ENCODE peak calls at places on chromosomes 7 and 10, in four cellular contexts. U is CD8-positive, alpha-beta T cell; N is heart left ventricle; D is thoracic aorta. C is an unnamed sample.

GRCh38 chr10:125141860-125142484 is 18.4 kb downstream of the CTBP2 start:
- DNase-seq in U (no peak), N (no peak), D (no peak), C (no peak)

GRCh38 chr10:48453451-48454301 is 147.2 kb downstream of the MAPK8 start:
- DNase-seq in U (no peak), N (no peak), D (no peak), C (no peak)

GRCh38 chr10:86289577-86289868 is 77.1 kb downstream of the GRID1 start:
- DNase-seq in U (no peak), N (no peak), D (no peak), C (no peak)

GRCh38 chr7:140027866-140028265 is 34.9 kb downstream of the PARP12 start:
- DNase-seq in U (no peak), N (no peak), D (no peak), C (no peak)

GRCh38 chr10:48649349-48649944 is 35.2 kb upstream of the WDFY4 start:
- DNase-seq in U (no peak), N (no peak), D (no peak), C (no peak)

GRCh38 chr7:47915066-47915976 is 32.9 kb downstream of the PKD1L1 start:
- DNase-seq in U (no peak), N (no peak), D (no peak), C (no peak)

GRCh38 chr10:20363666-20364065 is 533.4 kb downstream of the NEBL start:
- DNase-seq in U (no peak), N (no peak), D (no peak), C (no peak)

GRCh38 chr10:86371116-86371515 is 4.5 kb upstream of the GRID1 start:
- DNase-seq in U (no peak), N (no peak), D (no peak), C (no peak)

GRCh38 chr7:15751191-15751701 is 64.8 kb upstream of the MEOX2 start:
- DNase-seq in U (no peak), N (no peak), D (no peak), C (no peak)

GRCh38 chr7:47335071-47335470 is 246.8 kb downstream of the TNS3 start:
- DNase-seq in U (no peak), N (no peak), D (no peak), C (no peak)

GRCh38 chr10:15227611-15228372 is 59.3 kb upstream of the NMT2 start:
- DNase-seq in U (no peak), N (no peak), D (no peak), C (no peak)

GRCh38 chr10:1576467-1577259 is 160.7 kb downstream of the ADARB2 start:
- DNase-seq in U (no peak), N (no peak), D (no peak), C (no peak)

GRCh38 chr10:49831352-49832040 is 69.4 kb upstream of the OGDHL start:
- DNase-seq in U (no peak), N (no peak), D (no peak), C (no peak)

GRCh38 chr7:73832806-73833205 is 2.0 kb downstream of the CLDN4 start:
- DNase-seq in U (no peak), N (no peak), D (no peak), C (no peak)

GRCh38 chr7:1130021-1130990 is 29.7 kb downstream of the ZFAND2A start:
- DNase-seq in U (no peak), N (no peak), D (no peak), C (no peak)

GRCh38 chr10:5546891-5547683 is 22.3 kb downstream of the CALML3 start:
- DNase-seq in U (no peak), N (no peak), D (no peak), C (no peak)

GRCh38 chr7:24283559-24283899 is 461 bp upstream of the NPY start:
- DNase-seq in U (no peak), N (no peak), D (no peak), C (no peak)

GRCh38 chr10:100021322-100021721 is 11.6 kb upstream of the DNMBP start:
- DNase-seq in U (no peak), N (no peak), D (no peak), C (no peak)

GRCh38 chr7:148964510-148965267 is 63.6 kb downstream of the PDIA4 start:
- DNase-seq in U (no peak), N (no peak), D (no peak), C (no peak)

GRCh38 chr7:97499204-97499603 is 232.7 kb upstream of the TAC1 start:
- DNase-seq in U (no peak), N (no peak), D (no peak), C (no peak)

GRCh38 chr7:73900286-73900685 is 39.3 kb downstream of the TMEM270 start:
- DNase-seq in U (no peak), N (no peak), D (peak), C (no peak)

GRCh38 chr10:19958787-19959186 is 142.6 kb downstream of the PLXDC2 start:
- DNase-seq in U (no peak), N (no peak), D (no peak), C (no peak)

GRCh38 chr10:78280604-78281003 is 246.9 kb downstream of the RPS24 start:
- DNase-seq in U (no peak), N (no peak), D (no peak), C (no peak)

GRCh38 chr7:20030915-20031362 is 186.2 kb downstream of the MACC1 start:
- DNase-seq in U (no peak), N (no peak), D (no peak), C (no peak)

GRCh38 chr7:20030417-20030816 is 186.8 kb downstream of the MACC1 start:
- DNase-seq in U (no peak), N (no peak), D (no peak), C (no peak)

GRCh38 chr7:20035279-20035875 is 181.8 kb downstream of the MACC1 start:
- DNase-seq in U (no peak), N (no peak), D (no peak), C (no peak)

DNA sequence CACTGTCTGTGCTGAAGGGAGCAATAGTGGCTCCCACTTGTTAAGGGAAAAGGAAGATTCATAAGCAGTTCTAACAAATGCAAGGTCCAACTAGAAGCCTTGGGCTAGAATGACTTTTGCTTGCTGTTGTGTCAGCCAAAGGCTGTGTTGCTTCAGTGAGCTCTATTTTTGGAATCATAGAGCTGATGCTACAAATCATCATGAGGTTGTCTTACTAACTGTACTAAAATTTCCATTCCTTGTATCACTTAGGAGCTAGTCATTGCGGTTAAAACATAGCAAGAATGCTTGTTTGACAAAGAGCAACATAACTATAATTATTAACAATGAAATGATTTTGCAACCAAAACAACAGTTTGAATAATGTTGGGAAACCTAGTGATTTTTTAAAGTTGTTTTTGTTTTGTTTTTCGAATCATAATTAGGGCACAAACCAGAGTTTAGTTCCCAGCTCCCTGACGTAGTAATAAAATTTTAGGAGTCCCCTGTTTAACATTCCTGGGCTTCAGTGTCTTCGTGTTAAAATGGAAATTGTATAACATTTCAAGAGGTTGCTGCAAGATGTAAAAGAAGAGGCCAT is 183.5 kb downstream of the MACC1 start:
- DNase-seq in U (no peak), N (no peak), D (no peak), C (no peak)
- H3K4me3 ChIP-seq in U (no peak), N (no peak), D (no peak), C (no peak)

GRCh38 chr10:75782463-75783248 is 351.2 kb downstream of the LRMDA start:
- DNase-seq in U (no peak), N (no peak), D (no peak), C (peak)

GRCh38 chr10:75774780-75775490 is 343.5 kb downstream of the LRMDA start:
- DNase-seq in U (no peak), N (peak), D (no peak), C (no peak)

GRCh38 chr10:75779276-75779675 is 347.9 kb downstream of the LRMDA start:
- DNase-seq in U (no peak), N (no peak), D (no peak), C (no peak)

GRCh38 chr10:75776738-75777504 is 345.5 kb downstream of the LRMDA start:
- DNase-seq in U (no peak), N (no peak), D (no peak), C (no peak)

GRCh38 chr10:75778665-75779064 is 347.2 kb downstream of the LRMDA start:
- DNase-seq in U (no peak), N (no peak), D (no peak), C (no peak)
- H3K27ac ChIP-seq in U (no peak), N (no peak), D (peak), C (no peak)

GRCh38 chr10:30438016-30438850 is 4.2 kb downstream of the MAP3K8 start:
- DNase-seq in U (no peak), N (no peak), D (no peak), C (no peak)
- H3K4me3 ChIP-seq in U (no peak), N (no peak), D (peak), C (no peak)

DNA sequence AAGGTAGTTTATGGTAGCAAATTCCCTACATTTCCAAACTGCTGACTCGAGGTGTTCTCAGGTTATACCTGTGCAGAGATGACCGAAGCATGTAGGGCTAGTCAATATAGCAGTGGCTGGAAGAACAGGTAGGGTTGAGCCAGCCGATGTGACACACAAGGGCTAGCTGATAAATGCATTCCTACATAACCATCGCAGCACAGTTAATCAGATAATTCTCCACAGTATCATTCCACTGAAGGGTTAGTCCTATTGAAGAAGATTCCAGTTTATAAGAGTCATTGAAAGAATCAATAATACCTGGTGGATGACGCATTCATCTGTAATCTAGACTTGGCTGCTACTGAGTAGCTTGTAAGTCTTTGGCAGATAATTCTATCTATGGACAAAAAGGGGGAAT is 220.0 kb downstream of the KIF20B start:
- DNase-seq in U (no peak), N (no peak), D (no peak), C (no peak)
- H3K27ac ChIP-seq in U (no peak), N (no peak), D (no peak), C (no peak)

GRCh38 chr10:103367782-103368518 is at the start of gene TAF5:
- DNase-seq in U (peak), N (peak), D (peak), C (peak)
- H3K4me3 ChIP-seq in U (peak), N (peak), D (peak), C (peak)

DNA sequence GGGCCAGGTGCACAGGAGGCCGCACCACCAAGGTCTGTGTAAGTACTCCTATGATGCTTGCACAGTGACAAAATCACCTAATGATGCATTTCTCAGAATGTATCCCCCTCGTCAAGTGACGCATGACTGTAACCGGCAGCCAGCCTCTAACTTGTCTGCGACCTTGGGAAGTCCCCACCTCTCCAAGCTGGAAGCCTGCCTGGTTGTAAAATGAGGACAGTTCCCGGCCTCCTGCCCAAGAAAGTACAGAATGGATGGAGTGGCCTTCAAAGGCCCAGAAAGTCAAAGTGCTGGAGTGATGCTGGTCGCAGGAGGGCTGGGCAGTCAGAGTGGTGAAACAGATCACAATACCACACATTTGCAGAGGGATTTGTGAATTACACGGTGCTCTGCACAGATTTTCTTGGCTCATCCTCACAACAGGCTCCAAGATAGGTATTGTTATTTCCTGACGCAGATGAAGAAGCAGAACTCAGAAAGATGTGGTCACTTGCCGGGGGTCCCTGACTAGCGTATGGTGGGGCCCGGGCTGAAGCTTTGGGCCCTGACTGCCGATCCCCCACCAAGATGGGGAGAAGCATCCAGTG is 22.8 kb downstream of the SPOCK2 start:
- DNase-seq in U (no peak), N (no peak), D (no peak), C (no peak)
- H3K27ac ChIP-seq in U (no peak), N (no peak), D (no peak), C (no peak)

DNA sequence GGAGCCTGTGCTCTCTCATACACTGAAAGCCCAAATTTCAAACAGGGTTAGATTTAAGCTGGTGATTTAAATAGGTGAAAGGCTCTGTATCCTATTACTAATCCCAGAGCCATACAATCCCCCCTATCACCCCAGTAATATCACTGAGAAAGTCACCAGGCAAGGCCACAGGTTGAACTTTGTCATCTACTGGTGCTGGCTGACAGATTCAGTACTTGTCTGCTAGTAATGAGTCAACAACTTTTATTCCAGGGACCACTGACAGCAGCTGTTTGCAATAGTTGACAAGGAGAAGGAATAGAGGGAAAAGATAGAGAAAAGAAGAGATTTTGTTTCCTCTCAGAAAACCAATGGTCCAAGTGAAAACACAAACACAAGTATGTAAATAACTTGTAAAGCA is 10.4 kb downstream of the ASB15 start:
- DNase-seq in U (no peak), N (no peak), D (no peak), C (no peak)
- H3K4me3 ChIP-seq in U (no peak), N (no peak), D (no peak), C (no peak)

GRCh38 chr7:68823996-68824780 is 774.1 kb upstream of the AUTS2 start:
- DNase-seq in U (no peak), N (no peak), D (no peak), C (no peak)

GRCh38 chr7:68821846-68822245 is 776.4 kb upstream of the AUTS2 start:
- DNase-seq in U (no peak), N (no peak), D (no peak), C (no peak)

DNA sequence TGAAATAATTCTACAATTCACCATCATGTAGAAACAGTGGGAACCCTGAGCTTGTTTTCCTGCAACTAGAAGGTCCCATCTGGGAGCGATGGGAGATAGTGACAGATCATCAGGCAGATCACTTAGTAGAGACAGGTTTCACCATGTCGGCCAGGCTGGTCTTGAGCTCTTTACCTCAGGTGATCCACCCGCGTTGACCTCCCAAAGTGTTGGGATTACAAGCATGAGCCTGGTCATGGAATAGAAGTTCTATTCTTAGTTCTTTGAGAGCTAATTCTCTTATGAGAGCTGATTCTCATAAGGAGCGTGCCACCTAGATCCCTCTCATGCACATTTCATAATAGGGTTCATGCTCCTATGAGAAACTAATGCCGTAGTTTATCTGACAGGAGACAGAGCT is 778.0 kb upstream of the AUTS2 start:
- DNase-seq in U (no peak), N (no peak), D (no peak), C (no peak)
- H3K27ac ChIP-seq in U (no peak), N (no peak), D (no peak), C (no peak)